ENCODE peak calls at places on chromosome 1, in eight cellular contexts. M is AG09319; P is CD8-positive, alpha-beta memory T cell; H is GM12891; I is T-cell; V is H7; E is HCT116; G is nucleus accumbens. K is an unnamed sample.

GRCh38 chr1:9996624-9997582 is at the start of gene RBP7:
- DNase-seq in M (no peak), P (no peak), H (peak), I (peak), V (peak), E (no peak), G (peak), K (peak)

GRCh38 chr1:227429447-227430359 is 111.4 kb upstream of the CDC42BPA start:
- DNase-seq in M (no peak), P (no peak), H (no peak), I (no peak), V (no peak), E (no peak), G (no peak), K (no peak)

GRCh38 chr1:241927321-241927720 is 30.2 kb upstream of the BECN2 start:
- DNase-seq in M (no peak), P (no peak), H (no peak), I (no peak), V (no peak), E (no peak), G (no peak), K (no peak)

GRCh38 chr1:59057211-59057694 is 239.6 kb upstream of the FGGY start:
- DNase-seq in M (peak), P (no peak), H (no peak), I (no peak), V (peak), E (no peak), G (no peak), K (peak)

GRCh38 chr1:203557958-203558760 is 64.2 kb downstream of the OPTC start:
- DNase-seq in M (peak), P (no peak), H (no peak), I (no peak), V (no peak), E (no peak), G (no peak), K (no peak)

GRCh38 chr1:232393010-232393833 is 236.7 kb downstream of the SIPA1L2 start:
- DNase-seq in M (no peak), P (no peak), H (no peak), I (no peak), V (no peak), E (no peak), G (no peak), K (no peak)

GRCh38 chr1:168485048-168485447 is 58.7 kb downstream of the XCL2 start:
- DNase-seq in M (no peak), P (no peak), H (no peak), I (peak), V (no peak), E (no peak), G (no peak), K (no peak)

GRCh38 chr1:161266096-161266679 is 7.6 kb downstream of the PCP4L1 start:
- DNase-seq in M (no peak), P (no peak), H (no peak), I (no peak), V (no peak), E (no peak), G (no peak), K (no peak)

GRCh38 chr1:67189953-67190352 is 23.7 kb downstream of the IL23R start:
- DNase-seq in M (no peak), P (no peak), H (no peak), I (no peak), V (no peak), E (no peak), G (no peak), K (no peak)

GRCh38 chr1:23732363-23733224 is 10.7 kb upstream of the ELOA start:
- DNase-seq in M (no peak), P (no peak), H (no peak), I (no peak), V (no peak), E (no peak), G (no peak), K (no peak)

GRCh38 chr1:75330633-75331032 is 196.4 kb downstream of the LHX8 start:
- DNase-seq in M (no peak), P (no peak), H (no peak), I (no peak), V (no peak), E (no peak), G (no peak), K (no peak)

GRCh38 chr1:65477414-65478378 is 57.2 kb downstream of the LEPR start:
- DNase-seq in M (no peak), P (no peak), H (no peak), I (no peak), V (no peak), E (no peak), G (no peak), K (no peak)

GRCh38 chr1:38021969-38022368 is 9.4 kb downstream of the UTP11 start:
- DNase-seq in M (no peak), P (no peak), H (no peak), I (no peak), V (no peak), E (no peak), G (no peak), K (no peak)

GRCh38 chr1:14516974-14517812 is 81.3 kb upstream of the KAZN start:
- DNase-seq in M (peak), P (no peak), H (no peak), I (no peak), V (no peak), E (no peak), G (no peak), K (no peak)

GRCh38 chr1:4052657-4053056 is 152.6 kb upstream of the C1orf174 start:
- DNase-seq in M (no peak), P (no peak), H (no peak), I (no peak), V (peak), E (no peak), G (no peak), K (no peak)

GRCh38 chr1:188615321-188615720 is 1786.6 kb downstream of the PLA2G4A start:
- DNase-seq in M (no peak), P (no peak), H (no peak), I (no peak), V (no peak), E (no peak), G (no peak), K (no peak)

GRCh38 chr1:52676249-52676903 is 21.8 kb downstream of the COA7 start:
- DNase-seq in M (no peak), P (no peak), H (no peak), I (no peak), V (no peak), E (no peak), G (peak), K (no peak)

GRCh38 chr1:232184561-232185530 is 445.1 kb downstream of the SIPA1L2 start:
- DNase-seq in M (no peak), P (no peak), H (no peak), I (no peak), V (no peak), E (no peak), G (peak), K (no peak)